ENCODE peak calls at places on chromosomes 7 and 10, in four cellular contexts. W is right cardiac atrium, N is psoas muscle, S is GM23248. B is an unnamed sample. For H3K4me1, the result is how much of the 10 kb centered on the place peaks cover.

GRCh38 chr10:30027057-30028005 is 32.1 kb downstream of the JCAD start:
- DNase-seq in W (peak), N (peak), S (no peak), B (peak)

GRCh38 chr10:100504101-100504500 is 15.6 kb downstream of the SEC31B start:
- DNase-seq in W (no peak), N (no peak), S (peak), B (no peak)

GRCh38 chr10:48821692-48822091 is 117.9 kb downstream of the LRRC18 start:
- DNase-seq in W (no peak), N (no peak), S (peak), B (no peak)

GRCh38 chr10:61981460-61981859 is 80.0 kb downstream of the ARID5B start:
- DNase-seq in W (no peak), N (no peak), S (peak), B (no peak)

GRCh38 chr10:17092216-17092944 is 37.2 kb downstream of the CUBN start:
- DNase-seq in W (no peak), N (no peak), S (no peak), B (no peak)

GRCh38 chr7:97001656-97002554 is 3.4 kb upstream of the DLX6 start:
- DNase-seq in W (no peak), N (no peak), S (no peak), B (peak)

GRCh38 chr7:85820702-85821443 is 634.0 kb upstream of the SEMA3D start:
- DNase-seq in W (no peak), N (no peak), S (no peak), B (no peak)

GRCh38 chr7:135712182-135712782 is 15.7 kb downstream of the SLC13A4 start:
- DNase-seq in W (no peak), N (no peak), S (no peak), B (no peak)

GRCh38 chr10:43125274-43125845 is 12.9 kb upstream of the CSGALNACT2 start:
- DNase-seq in W (no peak), N (no peak), S (no peak), B (no peak)

GRCh38 chr10:5921746-5922145 is 31.7 kb downstream of the FBH1 start:
- DNase-seq in W (no peak), N (no peak), S (no peak), B (no peak)

GRCh38 chr10:92720306-92721165 is 30.8 kb downstream of the HHEX start:
- DNase-seq in W (no peak), N (no peak), S (no peak), B (no peak)

GRCh38 chr7:120996333-120996982 is 7.9 kb downstream of the CPED1 start:
- DNase-seq in W (peak), N (peak), S (peak), B (no peak)

GRCh38 chr7:94562525-94562924 is 52.9 kb downstream of the CASD1 start:
- DNase-seq in W (no peak), N (no peak), S (peak), B (no peak)

GRCh38 chr10:50807851-50808776 is 68.4 kb downstream of the ASAH2B start:
- DNase-seq in W (no peak), N (no peak), S (peak), B (no peak)

GRCh38 chr7:29287366-29287765 is 92.8 kb downstream of the CHN2 start:
- DNase-seq in W (no peak), N (no peak), S (peak), B (no peak)

GRCh38 chr10:51358227-51358626 is 283.9 kb downstream of the PRKG1 start:
- DNase-seq in W (no peak), N (no peak), S (no peak), B (no peak)

GRCh38 chr10:18545626-18546025 is 105.8 kb downstream of the NSUN6 start:
- DNase-seq in W (no peak), N (no peak), S (peak), B (no peak)

GRCh38 chr10:38163617-38164016 is 69.5 kb downstream of the ZNF37A start:
- DNase-seq in W (no peak), N (no peak), S (no peak), B (no peak)

GRCh38 chr7:13327669-13328068 is 640.2 kb downstream of the ARL4A start:
- DNase-seq in W (no peak), N (no peak), S (peak), B (no peak)

GRCh38 chr7:22601812-22602568 is 102.0 kb upstream of the STEAP1B start:
- DNase-seq in W (no peak), N (no peak), S (peak), B (no peak)

GRCh38 chr7:150413640-150414081 is 34.5 kb downstream of the ZNF775 start:
- DNase-seq in W (no peak), N (no peak), S (no peak), B (peak)

GRCh38 chr10:100567826-100568225 is 32.1 kb downstream of the HIF1AN start:
- DNase-seq in W (no peak), N (no peak), S (no peak), B (no peak)

GRCh38 chr10:70378122-70378521 is 4.3 kb downstream of the LRRC20 start:
- DNase-seq in W (no peak), N (peak), S (peak), B (no peak)

GRCh38 chr10:129837909-129838582 is 126.0 kb downstream of the EBF3 start:
- DNase-seq in W (no peak), N (no peak), S (no peak), B (peak)

GRCh38 chr7:36777062-36777461 is 52.8 kb upstream of the AOAH start:
- DNase-seq in W (no peak), N (no peak), S (no peak), B (no peak)

GRCh38 chr7:70694909-70695803 is 436.8 kb upstream of the GALNT17 start:
- DNase-seq in W (peak), N (peak), S (peak), B (no peak)

GRCh38 chr7:12207046-12207445 is 4.0 kb upstream of the TMEM106B start:
- DNase-seq in W (peak), N (no peak), S (no peak), B (no peak)

GRCh38 chr7:158804335-158804734 is 25.0 kb downstream of the ESYT2 start:
- DNase-seq in W (peak), N (no peak), S (no peak), B (no peak)

GRCh38 chr7:48899932-48900331 is 24.4 kb upstream of the CDC14C start:
- DNase-seq in W (no peak), N (no peak), S (no peak), B (no peak)

GRCh38 chr7:10537764-10538163 is 435.9 kb upstream of the PHF14 start:
- DNase-seq in W (no peak), N (no peak), S (no peak), B (no peak)

GRCh38 chr7:37705976-37706375 is 22.4 kb downstream of the GPR141 start:
- DNase-seq in W (no peak), N (no peak), S (no peak), B (no peak)

GRCh38 chr10:103273026-103273425 is 3.9 kb upstream of the INA start:
- DNase-seq in W (no peak), N (peak), S (peak), B (no peak)

GRCh38 chr7:17671956-17672355 is 268.3 kb downstream of the SNX13 start:
- DNase-seq in W (no peak), N (no peak), S (no peak), B (no peak)

GRCh38 chr10:33248638-33249037 is 85.8 kb downstream of the NRP1 start:
- DNase-seq in W (no peak), N (no peak), S (peak), B (no peak)

DNA sequence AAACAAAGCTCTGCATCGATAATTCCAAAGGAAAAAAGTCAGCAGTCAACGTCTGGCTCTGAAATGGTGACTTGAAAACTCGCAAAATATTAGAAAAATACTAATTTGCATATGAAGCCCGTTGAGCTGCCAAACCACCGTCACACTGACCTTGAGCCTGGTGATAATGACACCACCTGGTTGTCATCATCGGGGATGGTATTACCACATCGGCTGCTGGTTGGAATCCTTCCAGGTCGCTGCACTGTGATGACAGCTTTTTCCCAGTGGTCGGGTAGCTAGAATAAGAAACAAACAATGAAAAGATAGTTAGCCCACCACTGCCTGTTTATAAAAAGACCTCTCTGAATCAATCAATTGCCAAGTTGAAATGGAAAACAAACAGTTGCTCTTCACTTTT is 41.6 kb downstream of the LAMB1 start:
- DNase-seq in W (peak), N (peak), S (no peak), B (no peak)
- H3K4me1 ChIP-seq in W (under half), N (under half), S (under half), B (under half)

GRCh38 chr7:2019693-2020511 is 212.8 kb downstream of the MAD1L1 start:
- DNase-seq in W (peak), N (peak), S (peak), B (peak)

GRCh38 chr7:2017483-2017891 is 215.3 kb downstream of the MAD1L1 start:
- DNase-seq in W (peak), N (peak), S (no peak), B (no peak)

GRCh38 chr7:2016761-2017482 is 215.8 kb downstream of the MAD1L1 start:
- DNase-seq in W (peak), N (peak), S (no peak), B (peak)

GRCh38 chr7:2018786-2019692 is 213.7 kb downstream of the MAD1L1 start:
- DNase-seq in W (peak), N (peak), S (peak), B (peak)

GRCh38 chr7:2017914-2018785 is 214.6 kb downstream of the MAD1L1 start:
- DNase-seq in W (peak), N (peak), S (no peak), B (peak)
- H3K4me3 ChIP-seq in W (no peak), N (no peak), S (no peak), B (no peak)

GRCh38 chr7:47477191-47478016 is 104.5 kb downstream of the TNS3 start:
- DNase-seq in W (no peak), N (no peak), S (no peak), B (no peak)

GRCh38 chr7:47478017-47478344 is 103.9 kb downstream of the TNS3 start:
- DNase-seq in W (no peak), N (no peak), S (peak), B (no peak)

GRCh38 chr7:47474211-47474936 is 107.5 kb downstream of the TNS3 start:
- DNase-seq in W (no peak), N (no peak), S (no peak), B (no peak)

GRCh38 chr7:47474937-47475879 is 106.7 kb downstream of the TNS3 start:
- DNase-seq in W (peak), N (peak), S (peak), B (peak)

DNA sequence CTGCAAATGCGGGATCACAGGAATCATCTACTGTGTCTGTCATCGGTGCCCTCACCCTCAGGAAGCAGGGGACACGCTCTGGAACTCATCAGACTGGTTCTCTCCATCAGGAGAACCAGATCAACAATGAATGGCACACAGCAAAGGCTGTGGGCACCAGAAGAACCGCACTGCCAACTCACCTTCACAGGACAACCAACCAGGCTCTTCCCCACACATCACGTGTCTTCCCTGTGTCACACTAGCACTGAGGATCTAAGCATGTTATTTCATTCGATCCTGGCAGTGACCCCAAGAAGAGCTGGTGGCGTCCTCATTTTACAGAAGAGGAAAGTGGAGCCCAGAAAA is 106.1 kb downstream of the TNS3 start:
- DNase-seq in W (no peak), N (no peak), S (no peak), B (no peak)
- H3K4me1 ChIP-seq in W (under half), N (under half), S (under half), B (under half)

GRCh38 chr10:323651-324293 is 188.5 kb downstream of the ZMYND11 start:
- DNase-seq in W (peak), N (peak), S (peak), B (peak)
- H3K4me3 ChIP-seq in W (no peak), N (no peak), S (peak), B (no peak)

DNA sequence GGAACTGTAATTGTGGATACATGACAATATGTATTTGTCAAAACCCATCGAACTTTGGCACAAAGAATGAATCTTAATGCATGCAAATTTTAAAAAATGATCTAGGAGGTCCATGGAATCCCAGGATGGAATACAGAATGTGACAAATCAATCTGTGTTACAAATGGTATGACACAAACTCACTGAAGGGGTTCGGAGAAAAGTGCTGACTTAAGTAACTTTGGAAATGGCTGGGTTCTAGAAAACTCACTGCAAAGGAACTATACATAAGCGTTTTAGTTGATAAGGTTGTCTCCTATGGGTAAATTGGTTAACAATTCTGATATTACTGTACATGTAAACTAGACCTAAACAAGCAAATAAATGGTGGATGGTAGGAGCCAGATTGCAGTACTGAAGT is 26.0 kb downstream of the CALN1 start:
- DNase-seq in W (no peak), N (no peak), S (no peak), B (no peak)
- H3K4me1 ChIP-seq in W (under half), N (under half), S (under half), B (under half)

GRCh38 chr7:43660141-43660540 is 69.2 kb downstream of the COA1 start:
- DNase-seq in W (no peak), N (no peak), S (no peak), B (no peak)
- H3K4me3 ChIP-seq in W (no peak), N (no peak), S (no peak), B (no peak)

GRCh38 chr7:45107356-45107755 is 4.1 kb downstream of the TBRG4 start:
- DNase-seq in W (no peak), N (no peak), S (no peak), B (no peak)
- H3K4me1 ChIP-seq in W (under half), N (under half), S (under half), B (half or more)

DNA sequence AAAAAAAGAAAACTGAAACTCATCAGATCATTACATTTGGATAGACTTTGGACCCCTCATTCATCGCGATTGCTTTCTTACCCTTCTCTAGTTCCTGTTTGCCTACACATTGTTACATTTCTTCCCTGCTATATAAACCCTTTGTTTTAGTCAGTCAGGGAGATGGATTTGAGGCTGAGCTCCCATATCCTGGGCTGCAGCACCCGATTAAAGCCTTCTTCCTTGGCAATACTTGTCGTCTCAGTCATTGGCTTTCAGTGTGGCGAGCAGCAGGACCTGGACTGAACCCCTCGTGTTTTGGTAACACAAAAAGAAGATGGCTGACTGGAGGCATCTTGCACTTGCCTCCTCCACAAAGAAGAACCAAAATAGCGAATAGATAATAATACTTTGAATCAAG is 34.1 kb upstream of the ELOVL3 start:
- DNase-seq in W (no peak), N (no peak), S (no peak), B (no peak)
- H3K4me3 ChIP-seq in W (no peak), N (no peak), S (no peak), B (no peak)

DNA sequence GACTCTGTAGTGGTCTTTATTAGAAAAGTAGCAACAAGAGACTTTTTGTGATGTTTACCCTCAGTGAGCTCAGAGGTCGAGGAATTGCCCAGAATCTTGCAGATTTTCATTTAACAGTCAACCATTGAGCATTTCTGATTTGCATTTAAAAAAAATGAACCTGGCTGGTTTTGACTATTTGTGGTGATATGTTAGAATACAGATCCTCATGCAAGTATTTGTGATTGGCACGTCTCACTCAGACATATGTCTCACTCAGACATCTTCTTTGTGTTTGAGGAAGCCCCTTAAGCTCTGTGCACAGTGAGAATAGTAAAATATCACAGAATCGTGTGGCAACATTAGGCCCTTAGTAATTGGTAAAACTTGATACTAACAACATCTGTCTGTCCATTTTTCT is 113.2 kb downstream of the SND1 start:
- DNase-seq in W (no peak), N (no peak), S (no peak), B (no peak)
- H3K4me1 ChIP-seq in W (under half), N (under half), S (under half), B (under half)

DNA sequence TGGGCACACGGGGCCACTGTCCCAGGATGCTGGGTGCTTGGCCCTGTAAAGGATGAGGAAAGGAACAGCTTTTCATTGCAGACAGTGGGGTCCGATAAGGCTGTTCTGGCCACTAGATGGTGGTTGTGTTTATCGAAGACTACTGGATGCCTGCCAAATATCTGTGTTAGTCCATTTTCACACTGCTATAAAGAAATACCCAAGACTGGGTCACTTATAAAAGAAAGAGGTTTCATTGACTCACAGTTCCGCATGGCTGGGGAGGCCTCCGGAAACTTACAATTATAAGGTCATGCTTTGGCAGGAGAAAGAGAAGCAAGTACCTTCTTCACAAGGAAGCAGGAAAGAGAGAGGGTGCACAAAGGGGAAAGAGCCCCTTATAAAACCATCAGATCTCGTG is 32.2 kb upstream of the GARS1 start:
- DNase-seq in W (no peak), N (no peak), S (no peak), B (no peak)
- H3K4me3 ChIP-seq in W (no peak), N (no peak), S (no peak), B (no peak)

B was measured in upper lobe of left lung.